ENCODE peak calls at places on chromosomes 3 and 15, in eight cellular contexts. N, I, A, R, P, X, T and C are unnamed samples.

GRCh38 chr3:39587113-39587512 is 119.6 kb downstream of the MOBP start:
- DNase-seq in R (no peak), A (no peak), X (no peak), I (no peak), T (no peak), N (no peak), P (no peak), C (no peak)

GRCh38 chr15:85704021-85704420 is 90.7 kb downstream of the KLHL25 start:
- DNase-seq in T (no peak), N (no peak), A (no peak), I (no peak), P (no peak), R (no peak), X (no peak), C (no peak)

GRCh38 chr15:90106522-90107117 is 4.4 kb upstream of the IDH2 start:
- DNase-seq in I (peak), P (peak), T (no peak), R (peak), A (no peak), X (no peak), N (no peak), C (no peak)

GRCh38 chr3:8842293-8842692 is 72.9 kb upstream of the OXTR start:
- DNase-seq in T (no peak), N (no peak), A (no peak), P (no peak), X (no peak), I (no peak), R (no peak), C (no peak)

GRCh38 chr15:63968700-63969099 is 77.6 kb downstream of the DAPK2 start:
- DNase-seq in I (no peak), X (no peak), T (no peak), N (no peak), P (no peak), A (no peak), R (no peak), C (no peak)

GRCh38 chr15:63504247-63504978 is at the start of gene USP3:
- DNase-seq in N (peak), X (peak), I (peak), A (peak), P (peak), T (peak), R (peak), C (peak)

GRCh38 chr3:25372167-25372566 is 55.9 kb upstream of the RARB start:
- DNase-seq in N (no peak), I (no peak), X (no peak), A (no peak), R (peak), T (no peak), P (no peak), C (no peak)

GRCh38 chr3:52291508-52292181 is 4.0 kb downstream of the GLYCTK start:
- DNase-seq in X (no peak), R (no peak), N (peak), P (no peak), T (peak), A (no peak), I (peak), C (peak)

GRCh38 chr15:35090104-35090807 is 5.2 kb upstream of the NANOGP8 start:
- DNase-seq in A (no peak), N (no peak), T (no peak), X (peak), R (no peak), I (no peak), P (no peak), C (no peak)

GRCh38 chr15:57079907-57080750 is 161.7 kb downstream of the TCF12 start:
- DNase-seq in I (no peak), X (no peak), A (no peak), R (no peak), N (no peak), T (no peak), P (no peak), C (no peak)

GRCh38 chr3:45864760-45865567 is 21.4 kb upstream of the CCR9 start:
- DNase-seq in X (no peak), R (no peak), I (no peak), N (no peak), A (no peak), P (no peak), T (no peak), C (no peak)

GRCh38 chr3:55143928-55144671 is 216.2 kb upstream of the LRTM1 start:
- DNase-seq in N (no peak), P (no peak), X (no peak), A (no peak), R (no peak), T (no peak), I (no peak), C (no peak)

GRCh38 chr3:32026583-32026982 is 45.0 kb downstream of the ZNF860 start:
- DNase-seq in I (no peak), P (no peak), A (no peak), X (no peak), N (no peak), T (no peak), R (no peak), C (no peak)

GRCh38 chr3:130839815-130840214 is 54.1 kb upstream of the ATP2C1 start:
- DNase-seq in X (no peak), I (no peak), P (no peak), R (no peak), N (no peak), T (peak), A (no peak), C (peak)

GRCh38 chr3:136931587-136931986 is 26.2 kb upstream of the IL20RB start:
- DNase-seq in X (no peak), P (no peak), R (no peak), T (no peak), N (no peak), I (no peak), A (no peak), C (no peak)

GRCh38 chr3:152857082-152857481 is 22.2 kb downstream of the P2RY1 start:
- DNase-seq in I (no peak), R (no peak), A (no peak), N (no peak), X (no peak), T (no peak), P (no peak), C (no peak)

GRCh38 chr3:11717301-11717700 is 73.6 kb upstream of the VGLL4 start:
- DNase-seq in I (no peak), A (no peak), R (no peak), T (no peak), N (no peak), P (peak), X (no peak), C (no peak)

GRCh38 chr3:189710620-189711388 is 79.6 kb downstream of the TP63 start:
- DNase-seq in A (no peak), R (peak), I (peak), N (no peak), T (no peak), P (peak), X (no peak), C (no peak)

GRCh38 chr15:28978661-28979060 is 92.9 kb downstream of the APBA2 start:
- DNase-seq in P (no peak), N (no peak), X (no peak), I (no peak), A (no peak), T (no peak), R (no peak), C (no peak)

GRCh38 chr3:40120816-40121215 is 188.7 kb upstream of the EIF1B start:
- DNase-seq in X (no peak), N (no peak), A (no peak), I (no peak), T (no peak), P (no peak), R (no peak), C (no peak)

GRCh38 chr3:105747621-105748165 is 121.1 kb downstream of the CBLB start:
- DNase-seq in N (no peak), P (no peak), I (no peak), X (no peak), T (no peak), R (no peak), A (no peak), C (no peak)

GRCh38 chr3:54900954-54901591 is 26.8 kb downstream of the LRTM1 start:
- DNase-seq in T (no peak), I (no peak), N (no peak), A (no peak), P (no peak), X (no peak), R (no peak), C (no peak)

GRCh38 chr3:122912772-122913538 is 114.6 kb downstream of the SEMA5B start:
- DNase-seq in P (no peak), A (no peak), X (no peak), I (no peak), T (no peak), N (no peak), R (no peak), C (no peak)

GRCh38 chr15:60370804-60371700 is 26.7 kb downstream of the ANXA2 start:
- DNase-seq in A (peak), T (no peak), P (peak), X (peak), N (peak), R (peak), I (peak), C (no peak)

GRCh38 chr3:36257117-36257516 is 123.2 kb upstream of the STAC start:
- DNase-seq in R (no peak), A (no peak), P (no peak), X (no peak), I (no peak), N (no peak), T (no peak), C (no peak)

GRCh38 chr3:188553569-188553968 is 399.6 kb downstream of the LPP start:
- DNase-seq in A (no peak), T (no peak), X (no peak), P (no peak), N (no peak), R (no peak), I (no peak), C (no peak)

DNA sequence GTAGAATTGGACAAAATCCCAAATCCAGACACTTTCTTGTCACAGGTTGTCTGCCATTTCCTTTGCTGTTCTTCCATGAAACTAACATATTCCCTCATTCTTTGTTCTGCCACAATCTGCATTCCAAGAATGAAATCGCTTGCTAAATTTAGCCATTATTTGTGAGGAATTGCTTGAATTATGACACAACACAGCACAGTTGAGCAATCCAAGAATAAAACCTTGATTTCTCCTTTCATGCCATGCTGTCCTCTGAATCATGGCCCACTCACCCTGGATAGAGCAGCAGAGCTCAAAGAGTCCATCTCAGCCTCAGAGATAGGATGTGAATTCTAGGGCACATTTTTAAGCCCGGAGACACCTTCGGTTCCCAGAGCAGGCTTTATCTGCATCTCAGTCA is 35.2 kb upstream of the GREM1 start:
- DNase-seq in N (no peak), R (no peak), T (no peak), A (no peak), P (no peak), I (no peak), X (no peak), C (no peak)
- TF ChIP-seq POLR2AphosphoS5 in N (peak), R (peak), T (no peak), A (no peak), P (no peak), I (no peak), X (no peak), C (no peak)

DNA sequence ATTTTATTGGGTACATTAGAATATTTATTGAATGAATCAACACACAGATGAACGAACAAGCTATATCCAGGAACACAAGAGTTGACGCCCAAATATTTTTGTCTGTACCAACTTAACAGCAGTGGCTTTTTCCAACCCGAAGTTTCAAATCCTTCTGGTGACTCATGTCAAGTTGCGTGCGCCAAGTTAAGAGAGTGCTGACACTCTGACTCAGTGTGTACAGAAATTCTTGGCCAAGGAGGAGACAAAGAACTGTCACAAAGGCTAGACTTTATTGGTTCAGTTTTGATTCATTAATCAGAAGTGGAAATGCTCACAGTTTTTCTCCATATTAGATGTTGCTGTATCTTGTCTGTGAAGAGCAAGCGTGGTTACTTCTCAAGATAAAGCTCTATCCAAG is 59.6 kb upstream of the TSC22D2 start:
- DNase-seq in X (peak), N (peak), P (peak), I (peak), T (no peak), R (peak), A (peak), C (no peak)
- TF ChIP-seq POLR2AphosphoS5 in X (no peak), N (peak), P (peak), I (peak), T (no peak), R (no peak), A (no peak), C (no peak)

DNA sequence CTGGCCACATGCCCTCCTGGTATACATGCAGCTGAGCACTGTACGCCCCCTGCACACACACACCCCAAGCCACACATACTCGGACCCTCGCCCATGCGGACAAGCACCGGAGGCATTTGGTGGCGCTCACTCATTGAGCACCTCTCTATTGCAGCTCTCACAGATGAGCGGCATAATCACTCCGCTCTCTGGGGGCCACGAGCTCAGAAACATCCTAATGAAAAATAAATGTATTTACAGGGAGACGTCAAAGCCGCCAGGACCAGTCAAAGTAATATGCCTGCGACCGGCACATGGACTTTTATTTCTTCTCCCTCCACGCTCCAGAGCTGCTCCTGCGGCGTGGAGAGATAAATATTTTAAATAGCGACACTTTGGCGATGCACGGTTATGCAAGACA is 48.3 kb downstream of the CACNA2D2 start:
- DNase-seq in X (no peak), P (no peak), T (no peak), R (no peak), N (no peak), I (no peak), A (no peak), C (no peak)
- TF ChIP-seq POLR2AphosphoS5 in X (no peak), P (no peak), T (no peak), R (no peak), N (no peak), I (no peak), A (no peak), C (no peak)

GRCh38 chr3:180184806-180185205 is 148.1 kb upstream of the PEX5L start:
- DNase-seq in N (no peak), P (no peak), A (no peak), X (no peak), R (no peak), I (no peak), T (no peak), C (peak)
- TF ChIP-seq POLR2AphosphoS5 in N (no peak), P (no peak), A (no peak), X (no peak), R (no peak), I (no peak), T (no peak), C (no peak)